ENCODE peak calls at places on chromosome 5, in ten cellular contexts. K is cardiac fibroblast; W is CD8-positive, alpha-beta memory T cell; J is HCT116; N is epithelial cell of esophagus; S is prostate gland; O is NCI-H2081; U is AG09309; A is AG20443; T is substantia nigra. L is an unnamed sample.

GRCh38 chr5:135264451-135265445 is 134.3 kb downstream of the MACROH2A1 start:
- DNase-seq in O (no peak), U (no peak), S (no peak), K (no peak), T (no peak), A (no peak), J (no peak), N (no peak), W (no peak), L (no peak)

GRCh38 chr5:1292846-1293415 is 1.9 kb downstream of the TERT start:
- DNase-seq in T (no peak), J (no peak), O (no peak), S (no peak), A (no peak), N (no peak), U (no peak), W (no peak), K (no peak), L (no peak)

GRCh38 chr5:102561894-102562760 is 63.3 kb upstream of the SLCO6A1 start:
- DNase-seq in K (peak; percentile 61), J (peak; percentile 48), S (no peak), W (no peak), T (no peak), N (peak; percentile 35), A (peak; percentile 35), U (no peak), O (peak; percentile 14), L (no peak)

GRCh38 chr5:12658871-12659446 is 754.7 kb upstream of the CTNND2 start:
- DNase-seq in W (no peak), T (no peak), A (no peak), K (no peak), S (no peak), O (no peak), U (no peak), J (no peak), N (no peak), L (no peak)

GRCh38 chr5:175824621-175825020 is 46.8 kb upstream of the CPLX2 start:
- DNase-seq in T (no peak), U (no peak), A (no peak), O (no peak), K (no peak), N (no peak), J (no peak), S (no peak), W (no peak), L (no peak)

GRCh38 chr5:100904259-100904822 is 1.3 kb upstream of the ST8SIA4 start:
- DNase-seq in S (no peak), T (no peak), U (no peak), J (no peak), K (no peak), N (no peak), W (peak; percentile 47), O (no peak), A (no peak), L (peak; percentile 51)

GRCh38 chr5:34656001-34656699 is at the start of gene RAI14:
- DNase-seq in J (peak; percentile 23), T (peak; percentile 46), K (peak; percentile 82), U (no peak), O (peak; percentile 86), A (peak; percentile 93), N (peak; percentile 83), W (peak; percentile 14), S (peak; percentile 76), L (peak; percentile 92)

GRCh38 chr5:2695200-2695891 is 56.1 kb downstream of the IRX2 start:
- DNase-seq in T (no peak), J (no peak), K (no peak), U (no peak), O (no peak), S (peak; percentile 40), N (peak; percentile 33), A (peak; percentile 33), W (no peak), L (no peak)

GRCh38 chr5:54909911-54910870 is 75.2 kb downstream of the ESM1 start:
- DNase-seq in O (no peak), W (no peak), U (peak; percentile 21), J (no peak), T (no peak), A (peak; percentile 60), K (peak; percentile 86), S (no peak), N (no peak), L (no peak)

GRCh38 chr5:122137702-122138101 is 8.4 kb downstream of the ZNF474 start:
- DNase-seq in O (no peak), W (no peak), A (no peak), S (no peak), T (no peak), J (no peak), K (no peak), U (no peak), N (no peak), L (no peak)

GRCh38 chr5:11483630-11484029 is 420.6 kb downstream of the CTNND2 start:
- DNase-seq in W (no peak), U (no peak), T (no peak), J (no peak), A (no peak), S (no peak), N (no peak), K (no peak), O (no peak), L (no peak)

GRCh38 chr5:34658023-34658422 is 1.9 kb downstream of the RAI14 start:
- DNase-seq in S (no peak), N (peak; percentile 14), A (peak; percentile 33), J (no peak), O (no peak), T (no peak), U (no peak), W (no peak), K (peak; percentile 58), L (no peak)

GRCh38 chr5:178413992-178414391 is 176.2 kb downstream of the COL23A1 start:
- DNase-seq in K (no peak), A (no peak), J (no peak), O (no peak), N (no peak), W (no peak), S (no peak), T (no peak), U (no peak), L (peak; percentile 39)

GRCh38 chr5:181163487-181164075 is 16.2 kb downstream of the OR2V2 start:
- DNase-seq in N (no peak), W (no peak), S (no peak), O (no peak), K (peak; percentile 19), U (no peak), T (no peak), J (no peak), A (no peak), L (no peak)

GRCh38 chr5:13251623-13252367 is 692.7 kb downstream of the DNAH5 start:
- DNase-seq in A (no peak), K (peak; percentile 13), U (no peak), W (no peak), J (no peak), T (peak; percentile 5), S (no peak), N (no peak), O (no peak), L (no peak)

GRCh38 chr5:79093762-79094161 is 17.8 kb upstream of the BHMT start:
- DNase-seq in N (no peak), T (no peak), W (no peak), K (no peak), O (peak; percentile 69), U (no peak), J (no peak), A (no peak), S (no peak), L (no peak)

GRCh38 chr5:115557667-115558387 is 13.3 kb upstream of the FEM1C start:
- DNase-seq in U (no peak), W (no peak), S (peak; percentile 59), K (peak; percentile 68), O (no peak), A (no peak), T (no peak), J (no peak), N (peak; percentile 41), L (no peak)

GRCh38 chr5:124519396-124519795 is 227.0 kb downstream of the ZNF608 start:
- DNase-seq in J (no peak), N (peak; percentile 61), S (no peak), U (peak; percentile 70), W (no peak), O (no peak), A (peak; percentile 71), T (no peak), K (peak; percentile 67), L (no peak)

GRCh38 chr5:95070866-95071265 is 214.0 kb downstream of the MCTP1 start:
- DNase-seq in A (no peak), O (no peak), T (no peak), S (no peak), U (no peak), J (no peak), N (no peak), W (no peak), K (no peak), L (no peak)

GRCh38 chr5:169691473-169691872 is 54.4 kb downstream of the DOCK2 start:
- DNase-seq in O (no peak), S (no peak), U (no peak), A (peak; percentile 21), T (no peak), K (no peak), N (no peak), J (no peak), W (no peak), L (no peak)

GRCh38 chr5:95768731-95769130 is 37.6 kb downstream of the RHOBTB3 start:
- DNase-seq in U (no peak), A (no peak), W (no peak), T (no peak), N (no peak), S (no peak), K (no peak), O (no peak), J (no peak), L (no peak)

GRCh38 chr5:131545856-131546255 is 89.2 kb downstream of the RAPGEF6 start:
- DNase-seq in N (peak; percentile 70), A (peak; percentile 45), T (no peak), U (no peak), K (peak; percentile 67), W (no peak), O (no peak), S (no peak), J (no peak), L (no peak)

GRCh38 chr5:95777441-95777840 is 45.1 kb downstream of the GLRX start:
- DNase-seq in O (no peak), J (no peak), U (no peak), T (no peak), A (no peak), W (no peak), N (peak; percentile 30), S (no peak), K (no peak), L (no peak)

GRCh38 chr5:60026174-60026573 is 132.6 kb upstream of the PDE4D start:
- DNase-seq in K (no peak), J (no peak), A (no peak), O (no peak), N (no peak), T (no peak), U (peak; percentile 4), W (no peak), S (no peak), L (no peak)

GRCh38 chr5:179238628-179238970 is 106.7 kb downstream of the ADAMTS2 start:
- DNase-seq in O (no peak), N (no peak), S (no peak), A (no peak), W (no peak), T (no peak), J (no peak), K (no peak), U (no peak), L (peak; percentile 62)

GRCh38 chr5:37619353-37619752 is 220.5 kb downstream of the GDNF start:
- DNase-seq in A (peak; percentile 52), U (peak; percentile 25), J (no peak), O (no peak), N (peak; percentile 21), K (peak; percentile 82), S (no peak), W (no peak), T (no peak), L (no peak)

GRCh38 chr5:86330736-86331135 is 287.0 kb upstream of the COX7C start:
- DNase-seq in S (no peak), J (no peak), A (no peak), U (no peak), N (no peak), T (no peak), K (no peak), W (no peak), O (no peak), L (no peak)

GRCh38 chr5:143322931-143323330 is 80.6 kb downstream of the NR3C1 start:
- DNase-seq in U (no peak), T (no peak), N (peak; percentile 15), O (no peak), A (peak; percentile 14), K (peak; percentile 66), W (no peak), S (no peak), J (no peak), L (no peak)